ENCODE peak calls at places on chromosome 11, in nine cellular contexts. U is PC-9, I is cardiac muscle cell, V is NCI-H460, Y is T-helper 2 cell, F is mesenteric fat pad, Q is IMR-90, B is pancreas, S is KBM-7. J is an unnamed sample.

GRCh38 chr11:102197759-102198158 is 87.5 kb downstream of the YAP1 start:
- DNase-seq in U (no peak), I (peak), V (no peak), Y (no peak), F (no peak), Q (no peak), B (no peak), S (no peak), J (no peak)

GRCh38 chr11:6703247-6704063 is 20.3 kb upstream of the MRPL17 start:
- DNase-seq in U (peak), I (peak), V (peak), Y (no peak), F (no peak), Q (peak), B (no peak), S (peak), J (peak)

GRCh38 chr11:40328890-40329617 is 1130.4 kb downstream of the LRRC4C start:
- DNase-seq in U (peak), I (peak), V (peak), Y (no peak), F (no peak), Q (peak), B (no peak), S (no peak), J (peak)

GRCh38 chr11:76654310-76654851 is 16.2 kb downstream of the LRRC32 start:
- DNase-seq in U (no peak), I (peak), V (no peak), Y (no peak), F (peak), Q (peak), B (no peak), S (no peak), J (no peak)

GRCh38 chr11:122877732-122878131 is 4.8 kb upstream of the JHY start:
- DNase-seq in U (no peak), I (no peak), V (no peak), Y (no peak), F (no peak), Q (no peak), B (no peak), S (no peak), J (no peak)

GRCh38 chr11:73889019-73889418 is 12.2 kb downstream of the PAAF1 start:
- DNase-seq in U (no peak), I (peak), V (no peak), Y (no peak), F (no peak), Q (peak), B (no peak), S (no peak), J (no peak)

GRCh38 chr11:47720651-47721050 is 5.5 kb upstream of the AGBL2 start:
- DNase-seq in U (no peak), I (no peak), V (no peak), Y (no peak), F (no peak), Q (no peak), B (no peak), S (no peak), J (no peak)

GRCh38 chr11:135074397-135074998 is 662.5 kb upstream of the B3GAT1 start:
- DNase-seq in U (no peak), I (peak), V (no peak), Y (no peak), F (no peak), Q (no peak), B (no peak), S (no peak), J (no peak)

GRCh38 chr11:127071606-127072005 is 71.0 kb upstream of the KIRREL3 start:
- DNase-seq in U (no peak), I (no peak), V (no peak), Y (no peak), F (no peak), Q (no peak), B (no peak), S (no peak), J (no peak)

GRCh38 chr11:134862168-134862567 is 450.1 kb upstream of the B3GAT1 start:
- DNase-seq in U (no peak), I (no peak), V (no peak), Y (no peak), F (no peak), Q (no peak), B (no peak), S (no peak), J (no peak)

GRCh38 chr11:128498846-128499245 is 88.5 kb downstream of the ETS1 start:
- DNase-seq in U (no peak), I (no peak), V (no peak), Y (no peak), F (no peak), Q (peak), B (no peak), S (no peak), J (no peak)

GRCh38 chr11:111540114-111540920 is at the start of gene LAYN:
- DNase-seq in U (peak), I (peak), V (no peak), Y (peak), F (no peak), Q (peak), B (peak), S (peak), J (peak)

GRCh38 chr11:106986261-106986660 is 32.0 kb downstream of the GUCY1A2 start:
- DNase-seq in U (no peak), I (peak), V (no peak), Y (no peak), F (no peak), Q (peak), B (no peak), S (no peak), J (no peak)

GRCh38 chr11:59815754-59816153 is 5.2 kb upstream of the MRPL16 start:
- DNase-seq in U (no peak), I (no peak), V (no peak), Y (no peak), F (no peak), Q (no peak), B (no peak), S (no peak), J (no peak)

GRCh38 chr11:117478126-117478856 is 150.6 kb downstream of the CEP164 start:
- DNase-seq in U (no peak), I (no peak), V (no peak), Y (no peak), F (no peak), Q (no peak), B (no peak), S (no peak), J (no peak)

J was measured in HTR-8/SVneo.